ENCODE peak calls at places on chromosomes 3 and 15, in six cellular contexts. One of them, this sample, is unnamed.

GRCh38 chr15:77186518-77187095 is 115.7 kb upstream of the TSPAN3 start:
- DNase-seq in naive thymus-derived CD4-positive, alpha-beta T cell: no peak
- DNase-seq in NCI-H748 treated with DMSO at 0.1 percent for 48 hours: no peak
- DNase-seq in HuH-7.5: peak
- DNase-seq in GM20000: peak
- DNase-seq in RWPE2: no peak
- DNase-seq in this sample: no peak

GRCh38 chr3:172082269-172082668 is 42.9 kb downstream of the FNDC3B start:
- DNase-seq in naive thymus-derived CD4-positive, alpha-beta T cell: no peak
- DNase-seq in NCI-H748 treated with DMSO at 0.1 percent for 48 hours: no peak
- DNase-seq in HuH-7.5: no peak
- DNase-seq in GM20000: no peak
- DNase-seq in RWPE2: no peak
- DNase-seq in this sample: no peak

GRCh38 chr3:55562672-55563071 is 75.6 kb upstream of the WNT5A start:
- DNase-seq in naive thymus-derived CD4-positive, alpha-beta T cell: no peak
- DNase-seq in NCI-H748 treated with DMSO at 0.1 percent for 48 hours: no peak
- DNase-seq in HuH-7.5: no peak
- DNase-seq in GM20000: no peak
- DNase-seq in RWPE2: no peak
- DNase-seq in this sample: no peak

GRCh38 chr3:114498779-114499370 is 205.0 kb downstream of the TIGIT start:
- DNase-seq in naive thymus-derived CD4-positive, alpha-beta T cell: no peak
- DNase-seq in NCI-H748 treated with DMSO at 0.1 percent for 48 hours: no peak
- DNase-seq in HuH-7.5: no peak
- DNase-seq in GM20000: no peak
- DNase-seq in RWPE2: peak
- DNase-seq in this sample: no peak

GRCh38 chr3:101675709-101676218 is 1.2 kb downstream of the ZBTB11 start:
- DNase-seq in naive thymus-derived CD4-positive, alpha-beta T cell: no peak
- DNase-seq in NCI-H748 treated with DMSO at 0.1 percent for 48 hours: no peak
- DNase-seq in HuH-7.5: no peak
- DNase-seq in GM20000: no peak
- DNase-seq in RWPE2: no peak
- DNase-seq in this sample: no peak

GRCh38 chr3:55367396-55367795 is 119.7 kb downstream of the WNT5A start:
- DNase-seq in naive thymus-derived CD4-positive, alpha-beta T cell: no peak
- DNase-seq in NCI-H748 treated with DMSO at 0.1 percent for 48 hours: no peak
- DNase-seq in HuH-7.5: no peak
- DNase-seq in GM20000: no peak
- DNase-seq in RWPE2: no peak
- DNase-seq in this sample: no peak

GRCh38 chr15:95874625-95875024 is 455.9 kb upstream of the NR2F2 start:
- DNase-seq in naive thymus-derived CD4-positive, alpha-beta T cell: no peak
- DNase-seq in NCI-H748 treated with DMSO at 0.1 percent for 48 hours: no peak
- DNase-seq in HuH-7.5: no peak
- DNase-seq in GM20000: no peak
- DNase-seq in RWPE2: no peak
- DNase-seq in this sample: no peak

GRCh38 chr3:171935261-171936123 is 92.3 kb downstream of the TMEM212 start:
- DNase-seq in naive thymus-derived CD4-positive, alpha-beta T cell: no peak
- DNase-seq in NCI-H748 treated with DMSO at 0.1 percent for 48 hours: no peak
- DNase-seq in HuH-7.5: no peak
- DNase-seq in GM20000: no peak
- DNase-seq in RWPE2: no peak
- DNase-seq in this sample: no peak

GRCh38 chr3:124796477-124796876 is 66.2 kb downstream of the UMPS start:
- DNase-seq in naive thymus-derived CD4-positive, alpha-beta T cell: no peak
- DNase-seq in NCI-H748 treated with DMSO at 0.1 percent for 48 hours: no peak
- DNase-seq in HuH-7.5: no peak
- DNase-seq in GM20000: no peak
- DNase-seq in RWPE2: no peak
- DNase-seq in this sample: no peak

GRCh38 chr3:102297259-102297658 is 137.6 kb upstream of the ZPLD1 start:
- DNase-seq in naive thymus-derived CD4-positive, alpha-beta T cell: no peak
- DNase-seq in NCI-H748 treated with DMSO at 0.1 percent for 48 hours: no peak
- DNase-seq in HuH-7.5: no peak
- DNase-seq in GM20000: no peak
- DNase-seq in RWPE2: no peak
- DNase-seq in this sample: no peak

GRCh38 chr3:45017826-45018225 is 8.3 kb upstream of the CLEC3B start:
- DNase-seq in naive thymus-derived CD4-positive, alpha-beta T cell: no peak
- DNase-seq in NCI-H748 treated with DMSO at 0.1 percent for 48 hours: no peak
- DNase-seq in HuH-7.5: no peak
- DNase-seq in GM20000: no peak
- DNase-seq in RWPE2: no peak
- DNase-seq in this sample: no peak

GRCh38 chr3:8742921-8743605 is 9.5 kb downstream of the CAV3 start:
- DNase-seq in naive thymus-derived CD4-positive, alpha-beta T cell: no peak
- DNase-seq in NCI-H748 treated with DMSO at 0.1 percent for 48 hours: no peak
- DNase-seq in HuH-7.5: no peak
- DNase-seq in GM20000: no peak
- DNase-seq in RWPE2: no peak
- DNase-seq in this sample: no peak

GRCh38 chr15:33016405-33017024 is 178.0 kb downstream of the FMN1 start:
- DNase-seq in naive thymus-derived CD4-positive, alpha-beta T cell: no peak
- DNase-seq in NCI-H748 treated with DMSO at 0.1 percent for 48 hours: no peak
- DNase-seq in HuH-7.5: no peak
- DNase-seq in GM20000: no peak
- DNase-seq in RWPE2: no peak
- DNase-seq in this sample: no peak

GRCh38 chr3:134965849-134966248 is 170.8 kb downstream of the EPHB1 start:
- DNase-seq in naive thymus-derived CD4-positive, alpha-beta T cell: no peak
- DNase-seq in NCI-H748 treated with DMSO at 0.1 percent for 48 hours: no peak
- DNase-seq in HuH-7.5: no peak
- DNase-seq in GM20000: no peak
- DNase-seq in RWPE2: no peak
- DNase-seq in this sample: no peak

GRCh38 chr3:102059145-102059943 is 210.0 kb downstream of the NFKBIZ start:
- DNase-seq in naive thymus-derived CD4-positive, alpha-beta T cell: no peak
- DNase-seq in NCI-H748 treated with DMSO at 0.1 percent for 48 hours: no peak
- DNase-seq in HuH-7.5: no peak
- DNase-seq in GM20000: peak
- DNase-seq in RWPE2: no peak
- DNase-seq in this sample: peak

GRCh38 chr3:194067949-194068362 is 68.0 kb upstream of the HES1 start:
- DNase-seq in naive thymus-derived CD4-positive, alpha-beta T cell: no peak
- DNase-seq in NCI-H748 treated with DMSO at 0.1 percent for 48 hours: no peak
- DNase-seq in HuH-7.5: no peak
- DNase-seq in GM20000: no peak
- DNase-seq in RWPE2: no peak
- DNase-seq in this sample: no peak

GRCh38 chr3:16614033-16615031 is 9.1 kb upstream of the DAZL start:
- DNase-seq in naive thymus-derived CD4-positive, alpha-beta T cell: no peak
- DNase-seq in NCI-H748 treated with DMSO at 0.1 percent for 48 hours: no peak
- DNase-seq in HuH-7.5: no peak
- DNase-seq in GM20000: no peak
- DNase-seq in RWPE2: no peak
- DNase-seq in this sample: no peak

GRCh38 chr3:58575986-58576652 is 1.1 kb downstream of the FAM107A start:
- DNase-seq in naive thymus-derived CD4-positive, alpha-beta T cell: no peak
- DNase-seq in NCI-H748 treated with DMSO at 0.1 percent for 48 hours: no peak
- DNase-seq in HuH-7.5: no peak
- DNase-seq in GM20000: no peak
- DNase-seq in RWPE2: no peak
- DNase-seq in this sample: no peak

GRCh38 chr3:172258616-172259015 is 189.6 kb downstream of the GHSR start:
- DNase-seq in naive thymus-derived CD4-positive, alpha-beta T cell: no peak
- DNase-seq in NCI-H748 treated with DMSO at 0.1 percent for 48 hours: no peak
- DNase-seq in HuH-7.5: no peak
- DNase-seq in GM20000: no peak
- DNase-seq in RWPE2: no peak
- DNase-seq in this sample: no peak

GRCh38 chr3:123054422-123054821 is 12.4 kb upstream of the PDIA5 start:
- DNase-seq in naive thymus-derived CD4-positive, alpha-beta T cell: no peak
- DNase-seq in NCI-H748 treated with DMSO at 0.1 percent for 48 hours: no peak
- DNase-seq in HuH-7.5: no peak
- DNase-seq in GM20000: no peak
- DNase-seq in RWPE2: no peak
- DNase-seq in this sample: no peak

GRCh38 chr3:112654979-112655378 is 14.0 kb upstream of the CCDC80 start:
- DNase-seq in naive thymus-derived CD4-positive, alpha-beta T cell: no peak
- DNase-seq in NCI-H748 treated with DMSO at 0.1 percent for 48 hours: no peak
- DNase-seq in HuH-7.5: no peak
- DNase-seq in GM20000: no peak
- DNase-seq in RWPE2: no peak
- DNase-seq in this sample: no peak

GRCh38 chr15:92006186-92007028 is 152.9 kb downstream of the SLCO3A1 start:
- DNase-seq in naive thymus-derived CD4-positive, alpha-beta T cell: no peak
- DNase-seq in NCI-H748 treated with DMSO at 0.1 percent for 48 hours: no peak
- DNase-seq in HuH-7.5: no peak
- DNase-seq in GM20000: no peak
- DNase-seq in RWPE2: no peak
- DNase-seq in this sample: no peak

GRCh38 chr3:33658971-33659848 is 58.8 kb downstream of the CLASP2 start:
- DNase-seq in naive thymus-derived CD4-positive, alpha-beta T cell: peak
- DNase-seq in NCI-H748 treated with DMSO at 0.1 percent for 48 hours: peak
- DNase-seq in HuH-7.5: peak
- DNase-seq in GM20000: peak
- DNase-seq in RWPE2: no peak
- DNase-seq in this sample: peak

GRCh38 chr3:105195260-105195659 is 171.4 kb upstream of the ALCAM start:
- DNase-seq in naive thymus-derived CD4-positive, alpha-beta T cell: no peak
- DNase-seq in NCI-H748 treated with DMSO at 0.1 percent for 48 hours: no peak
- DNase-seq in HuH-7.5: no peak
- DNase-seq in GM20000: no peak
- DNase-seq in RWPE2: no peak
- DNase-seq in this sample: no peak

GRCh38 chr3:70090322-70090913 is 90.9 kb downstream of the SAMMSON start:
- DNase-seq in naive thymus-derived CD4-positive, alpha-beta T cell: peak
- DNase-seq in NCI-H748 treated with DMSO at 0.1 percent for 48 hours: no peak
- DNase-seq in HuH-7.5: no peak
- DNase-seq in GM20000: peak
- DNase-seq in RWPE2: no peak
- DNase-seq in this sample: peak

GRCh38 chr3:17481116-17481515 is 261.3 kb downstream of the TBC1D5 start:
- DNase-seq in naive thymus-derived CD4-positive, alpha-beta T cell: no peak
- DNase-seq in NCI-H748 treated with DMSO at 0.1 percent for 48 hours: no peak
- DNase-seq in HuH-7.5: no peak
- DNase-seq in GM20000: no peak
- DNase-seq in RWPE2: no peak
- DNase-seq in this sample: no peak

GRCh38 chr3:18937574-18937973 is 210.7 kb upstream of the KCNH8 start:
- DNase-seq in naive thymus-derived CD4-positive, alpha-beta T cell: no peak
- DNase-seq in NCI-H748 treated with DMSO at 0.1 percent for 48 hours: no peak
- DNase-seq in HuH-7.5: peak
- DNase-seq in GM20000: peak
- DNase-seq in RWPE2: no peak
- DNase-seq in this sample: no peak

GRCh38 chr15:89171136-89172072 is 50.0 kb downstream of the RLBP1 start:
- DNase-seq in naive thymus-derived CD4-positive, alpha-beta T cell: peak
- DNase-seq in NCI-H748 treated with DMSO at 0.1 percent for 48 hours: peak
- DNase-seq in HuH-7.5: peak
- DNase-seq in GM20000: peak
- DNase-seq in RWPE2: no peak
- DNase-seq in this sample: peak

GRCh38 chr3:42228796-42229195 is 37.2 kb downstream of the CCK start:
- DNase-seq in naive thymus-derived CD4-positive, alpha-beta T cell: no peak
- DNase-seq in NCI-H748 treated with DMSO at 0.1 percent for 48 hours: no peak
- DNase-seq in HuH-7.5: no peak
- DNase-seq in GM20000: peak
- DNase-seq in RWPE2: no peak
- DNase-seq in this sample: no peak

GRCh38 chr3:158018462-158018861 is 87.8 kb downstream of the SHOX2 start:
- DNase-seq in naive thymus-derived CD4-positive, alpha-beta T cell: no peak
- DNase-seq in NCI-H748 treated with DMSO at 0.1 percent for 48 hours: no peak
- DNase-seq in HuH-7.5: no peak
- DNase-seq in GM20000: no peak
- DNase-seq in RWPE2: no peak
- DNase-seq in this sample: no peak

GRCh38 chr3:11613319-11613718 is 30.4 kb downstream of the VGLL4 start:
- DNase-seq in naive thymus-derived CD4-positive, alpha-beta T cell: no peak
- DNase-seq in NCI-H748 treated with DMSO at 0.1 percent for 48 hours: no peak
- DNase-seq in HuH-7.5: no peak
- DNase-seq in GM20000: no peak
- DNase-seq in RWPE2: no peak
- DNase-seq in this sample: no peak

GRCh38 chr15:69559440-69560215 is 107.0 kb downstream of the RPLP1 start:
- DNase-seq in naive thymus-derived CD4-positive, alpha-beta T cell: no peak
- DNase-seq in NCI-H748 treated with DMSO at 0.1 percent for 48 hours: no peak
- DNase-seq in HuH-7.5: no peak
- DNase-seq in GM20000: no peak
- DNase-seq in RWPE2: no peak
- DNase-seq in this sample: no peak

GRCh38 chr3:39809995-39810595 is 686 bp downstream of the MYRIP start:
- DNase-seq in naive thymus-derived CD4-positive, alpha-beta T cell: no peak
- DNase-seq in NCI-H748 treated with DMSO at 0.1 percent for 48 hours: no peak
- DNase-seq in HuH-7.5: no peak
- DNase-seq in GM20000: peak
- DNase-seq in RWPE2: no peak
- DNase-seq in this sample: no peak

GRCh38 chr15:74128785-74129350 is 1.5 kb upstream of the ISLR2 start:
- DNase-seq in naive thymus-derived CD4-positive, alpha-beta T cell: no peak
- DNase-seq in NCI-H748 treated with DMSO at 0.1 percent for 48 hours: peak
- DNase-seq in HuH-7.5: no peak
- DNase-seq in GM20000: peak
- DNase-seq in RWPE2: no peak
- DNase-seq in this sample: no peak

GRCh38 chr15:38374477-38374876 is 79.5 kb upstream of the FAM98B start:
- DNase-seq in naive thymus-derived CD4-positive, alpha-beta T cell: no peak
- DNase-seq in NCI-H748 treated with DMSO at 0.1 percent for 48 hours: no peak
- DNase-seq in HuH-7.5: no peak
- DNase-seq in GM20000: no peak
- DNase-seq in RWPE2: no peak
- DNase-seq in this sample: no peak

GRCh38 chr3:16761576-16761975 is 123.2 kb upstream of the PLCL2 start:
- DNase-seq in naive thymus-derived CD4-positive, alpha-beta T cell: no peak
- DNase-seq in NCI-H748 treated with DMSO at 0.1 percent for 48 hours: no peak
- DNase-seq in HuH-7.5: no peak
- DNase-seq in GM20000: no peak
- DNase-seq in RWPE2: no peak
- DNase-seq in this sample: no peak

GRCh38 chr3:156530969-156531368 is 23.9 kb downstream of the SSR3 start:
- DNase-seq in naive thymus-derived CD4-positive, alpha-beta T cell: no peak
- DNase-seq in NCI-H748 treated with DMSO at 0.1 percent for 48 hours: no peak
- DNase-seq in HuH-7.5: no peak
- DNase-seq in GM20000: no peak
- DNase-seq in RWPE2: no peak
- DNase-seq in this sample: no peak

GRCh38 chr3:10999516-10999915 is 7.0 kb downstream of the SLC6A1 start:
- DNase-seq in naive thymus-derived CD4-positive, alpha-beta T cell: no peak
- DNase-seq in NCI-H748 treated with DMSO at 0.1 percent for 48 hours: no peak
- DNase-seq in HuH-7.5: no peak
- DNase-seq in GM20000: no peak
- DNase-seq in RWPE2: no peak
- DNase-seq in this sample: no peak

GRCh38 chr3:194161181-194162045 is 25.5 kb downstream of the HES1 start:
- DNase-seq in naive thymus-derived CD4-positive, alpha-beta T cell: no peak
- DNase-seq in NCI-H748 treated with DMSO at 0.1 percent for 48 hours: no peak
- DNase-seq in HuH-7.5: no peak
- DNase-seq in GM20000: no peak
- DNase-seq in RWPE2: no peak
- DNase-seq in this sample: no peak